ENCODE peak calls at places on chromosome 20, in four cellular contexts. O is pancreas, Z is heart left ventricle, T is spleen. L is an unnamed sample.
A peak's percentile ranks its signal among the peaks of the same experiment; 100 is the strongest.

GRCh38 chr20:11467436-11467835 is 450.3 kb upstream of the BTBD3 start:
- DNase-seq in O (no peak), Z (no peak), T (no peak), L (no peak)

GRCh38 chr20:24732076-24732475 is 217.0 kb upstream of the CST7 start:
- DNase-seq in O (no peak), Z (no peak), T (no peak), L (no peak)

GRCh38 chr20:41783423-41784220 is 165.4 kb upstream of the CHD6 start:
- DNase-seq in O (no peak), Z (no peak), T (no peak), L (no peak)

GRCh38 chr20:4812216-4812615 is 90.5 kb downstream of the PRND start:
- DNase-seq in O (no peak), Z (no peak), T (no peak), L (no peak)

GRCh38 chr20:46552460-46553420 is 2.3 kb upstream of the OCSTAMP start:
- DNase-seq in O (no peak), Z (no peak), T (no peak), L (no peak)

GRCh38 chr20:58374906-58375760 is 13.9 kb upstream of the VAPB start:
- DNase-seq in O (no peak), Z (peak; percentile 34), T (no peak), L (no peak)

GRCh38 chr20:31606928-31607639 is 2.0 kb downstream of the ID1 start:
- DNase-seq in O (no peak), Z (no peak), T (no peak), L (no peak)

GRCh38 chr20:62350098-62350628 is 16.9 kb downstream of the LAMA5 start:
- DNase-seq in O (no peak), Z (peak; percentile 22), T (no peak), L (no peak)

GRCh38 chr20:31704225-31705119 is 18.2 kb downstream of the BCL2L1 start:
- DNase-seq in O (peak; percentile 85), Z (no peak), T (no peak), L (no peak)

GRCh38 chr20:43209831-43210230 is 20.1 kb upstream of the PTPRT start:
- DNase-seq in O (no peak), Z (no peak), T (no peak), L (no peak)

GRCh38 chr20:46715292-46715756 is 5.9 kb downstream of the SLC2A10 start:
- DNase-seq in O (no peak), Z (no peak), T (no peak), L (no peak)

GRCh38 chr20:25139061-25139705 is 56.3 kb upstream of the ENTPD6 start:
- DNase-seq in O (no peak), Z (no peak), T (no peak), L (no peak)

GRCh38 chr20:46933150-46933549 is 38.5 kb downstream of the EYA2 start:
- DNase-seq in O (no peak), Z (no peak), T (no peak), L (no peak)

GRCh38 chr20:62788607-62789006 is 7.7 kb upstream of the MRGBP start:
- DNase-seq in O (no peak), Z (no peak), T (no peak), L (no peak)

GRCh38 chr20:11229772-11230171 is 556.0 kb upstream of the JAG1 start:
- DNase-seq in O (peak; percentile 33), Z (peak; percentile 58), T (no peak), L (peak; percentile 84)

GRCh38 chr20:13723015-13723414 is 61.7 kb downstream of the ESF1 start:
- DNase-seq in O (no peak), Z (no peak), T (no peak), L (no peak)

GRCh38 chr20:63361507-63362425 is 617 bp upstream of the CHRNA4 start:
- DNase-seq in O (no peak), Z (no peak), T (peak; percentile 52), L (no peak)

GRCh38 chr20:64151634-64152530 is 12.4 kb upstream of the MYT1 start:
- DNase-seq in O (no peak), Z (no peak), T (peak; percentile 40), L (no peak)

GRCh38 chr20:46894579-46894958 is at the start of gene EYA2:
- DNase-seq in O (no peak), Z (no peak), T (no peak), L (no peak)

GRCh38 chr20:53580376-53581111 is 13.1 kb downstream of the ZNF217 start:
- DNase-seq in O (peak; percentile 13), Z (no peak), T (no peak), L (peak; percentile 12)

GRCh38 chr20:25408890-25409289 is 1.4 kb downstream of the GINS1 start:
- DNase-seq in O (no peak), Z (no peak), T (no peak), L (no peak)

GRCh38 chr20:805713-806112 is 27.8 kb upstream of the FAM110A start:
- DNase-seq in O (no peak), Z (no peak), T (no peak), L (no peak)

GRCh38 chr20:62321521-62321948 is 18.7 kb downstream of the ADRM1 start:
- DNase-seq in O (no peak), Z (no peak), T (no peak), L (no peak)

GRCh38 chr20:20138301-20139064 is 86.2 kb downstream of the CFAP61 start:
- DNase-seq in O (no peak), Z (peak; percentile 65), T (no peak), L (no peak)

GRCh38 chr20:33697129-33697528 is 10.9 kb upstream of the E2F1 start:
- DNase-seq in O (no peak), Z (peak; percentile 56), T (no peak), L (peak; percentile 86)

GRCh38 chr20:10634683-10635411 is 39.0 kb downstream of the JAG1 start:
- DNase-seq in O (no peak), Z (no peak), T (no peak), L (peak; percentile 70)

GRCh38 chr20:5114403-5114802 is 5.4 kb downstream of the PCNA start:
- DNase-seq in O (no peak), Z (no peak), T (no peak), L (no peak)

GRCh38 chr20:47786763-47787107 is 1.5 kb upstream of the SULF2 start:
- DNase-seq in O (no peak), Z (no peak), T (no peak), L (no peak)

GRCh38 chr20:24502661-24503060 is 33.2 kb downstream of the SYNDIG1 start:
- DNase-seq in O (no peak), Z (no peak), T (no peak), L (no peak)

GRCh38 chr20:20843982-20844381 is 131.5 kb upstream of the RALGAPA2 start:
- DNase-seq in O (no peak), Z (no peak), T (no peak), L (no peak)

GRCh38 chr20:61117725-61118124 is 134.3 kb upstream of the CDH4 start:
- DNase-seq in O (no peak), Z (no peak), T (no peak), L (no peak)

GRCh38 chr20:44326391-44327159 is 10.3 kb upstream of the R3HDML start:
- DNase-seq in O (no peak), Z (no peak), T (no peak), L (no peak)

GRCh38 chr20:4344660-4345059 is 329.3 kb upstream of the RNF24 start:
- DNase-seq in O (no peak), Z (no peak), T (no peak), L (no peak)

GRCh38 chr20:63967330-63968135 is 2.2 kb downstream of the ZNF512B start:
- DNase-seq in O (no peak), Z (peak; percentile 36), T (peak; percentile 68), L (no peak)

GRCh38 chr20:2801459-2801728 is 967 bp upstream of the CPXM1 start:
- DNase-seq in O (no peak), Z (no peak), T (no peak), L (no peak)

GRCh38 chr20:24309596-24309995 is 159.8 kb upstream of the SYNDIG1 start:
- DNase-seq in O (no peak), Z (no peak), T (no peak), L (no peak)

GRCh38 chr20:25120462-25120861 is 38.5 kb upstream of the VSX1 start:
- DNase-seq in O (no peak), Z (no peak), T (no peak), L (no peak)

GRCh38 chr20:37453836-37454235 is 67.2 kb upstream of the NNAT start:
- DNase-seq in O (no peak), Z (no peak), T (no peak), L (no peak)

GRCh38 chr20:37455659-37456058 is 65.4 kb upstream of the NNAT start:
- DNase-seq in O (no peak), Z (no peak), T (no peak), L (no peak)

GRCh38 chr20:37453288-37453687 is 67.8 kb upstream of the NNAT start:
- DNase-seq in O (no peak), Z (no peak), T (no peak), L (no peak)

GRCh38 chr20:37456948-37457347 is 64.1 kb upstream of the NNAT start:
- DNase-seq in O (no peak), Z (no peak), T (no peak), L (no peak)

DNA sequence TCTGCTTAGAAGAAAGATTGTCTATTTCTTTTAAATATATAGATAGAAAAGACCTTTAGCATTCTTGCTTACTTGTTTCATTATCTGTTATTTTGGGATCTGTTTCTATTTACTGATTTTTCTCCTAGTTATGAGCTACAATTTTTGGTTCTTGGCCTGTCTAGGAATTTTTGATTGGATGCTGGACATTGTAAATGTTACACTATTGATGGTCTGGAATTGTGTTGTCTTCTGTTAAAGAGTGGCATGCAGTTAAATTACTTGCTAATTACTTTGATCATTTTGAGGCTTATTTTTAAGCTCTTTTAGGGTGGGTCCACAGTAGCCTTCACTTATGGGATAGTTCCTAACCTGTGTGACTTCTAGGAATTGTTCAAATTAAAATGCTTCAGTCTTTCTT is 66.4 kb upstream of the NNAT start:
- DNase-seq in O (no peak), Z (no peak), T (no peak), L (no peak)
- H3K9me3 ChIP-seq in O (no peaks in the 10 kb centered on the region), Z (peaks cover 16% of the 10 kb centered on the region), T (peaks cover 58% of the 10 kb centered on the region), L (no peaks in the 10 kb centered on the region)

DNA sequence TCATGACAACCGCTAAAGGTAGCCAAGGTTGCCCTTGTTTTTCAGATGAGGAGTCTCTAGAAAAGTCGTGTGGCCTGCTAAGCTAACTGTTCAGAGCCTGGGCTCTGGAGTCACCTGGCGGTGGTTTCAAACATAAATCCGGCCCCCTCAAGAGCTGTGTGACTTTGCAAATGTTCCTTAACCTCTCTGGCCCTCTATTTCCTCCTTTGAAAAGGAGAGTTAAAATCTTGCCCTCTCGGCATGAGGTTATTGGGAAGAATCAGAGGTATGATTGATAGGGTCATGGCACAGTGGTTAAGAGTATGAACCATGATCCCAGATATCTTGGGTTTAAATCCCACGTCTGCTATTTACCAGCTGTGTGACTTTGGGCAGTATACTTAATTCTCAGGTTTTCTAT is 5.6 kb upstream of the LBP start:
- DNase-seq in O (no peak), Z (no peak), T (no peak), L (no peak)
- H3K4me3 ChIP-seq in O (no peak overlapping the region), Z (no peak overlapping the region), T (no peak overlapping the region), L (no peak overlapping the region)

GRCh38 chr20:50110141-50111047 is 2.6 kb downstream of the UBE2V1 start:
- DNase-seq in O (peak; percentile 78), Z (no peak), T (no peak), L (no peak)

GRCh38 chr20:50112512-50113419 is at the start of gene UBE2V1:
- DNase-seq in O (peak; percentile 86), Z (peak; percentile 96), T (peak; percentile 98), L (peak; percentile 96)

GRCh38 chr20:50113420-50114224 is 672 bp upstream of the UBE2V1 start:
- DNase-seq in O (no peak), Z (no peak), T (no peak), L (no peak)

GRCh38 chr20:50111829-50112495 is 988 bp downstream of the UBE2V1 start:
- DNase-seq in O (no peak), Z (no peak), T (no peak), L (no peak)

GRCh38 chr20:50111120-50111828 is 1.7 kb downstream of the UBE2V1 start:
- DNase-seq in O (no peak), Z (no peak), T (no peak), L (no peak)
- H3K27ac ChIP-seq in O (peak overlapping the region; percentile 37), Z (peak overlapping the region; percentile 95), T (peak overlapping the region; percentile 92), L (peak overlapping the region; percentile 98)

GRCh38 chr20:59721386-59721785 is 117.0 kb downstream of the PHACTR3 start:
- DNase-seq in O (no peak), Z (no peak), T (no peak), L (peak; percentile 27)
- H3K9me3 ChIP-seq in O (no peaks in the 10 kb centered on the region), Z (no peaks in the 10 kb centered on the region), T (no peaks in the 10 kb centered on the region), L (no peaks in the 10 kb centered on the region)

L was measured in tibial artery.